ENCODE peak calls at places on chromosome 15, in eight cellular contexts. One of them, this sample, is unnamed.

GRCh38 chr15:75904241-75904631 is 558 bp downstream of the FBXO22 start:
- DNase-seq in left lung: peak
- DNase-seq in AG10803: peak
- DNase-seq in fibroblast of pulmonary artery: peak
- DNase-seq in left ventricle myocardium inferior: no peak
- DNase-seq in keratinocyte: no peak
- DNase-seq in coronary artery: no peak
- DNase-seq in heart right ventricle: peak
- DNase-seq in this sample: peak

GRCh38 chr15:52336530-52336929 is 40.9 kb upstream of the MYO5C start:
- DNase-seq in left lung: no peak
- DNase-seq in AG10803: no peak
- DNase-seq in fibroblast of pulmonary artery: no peak
- DNase-seq in left ventricle myocardium inferior: no peak
- DNase-seq in keratinocyte: no peak
- DNase-seq in coronary artery: no peak
- DNase-seq in heart right ventricle: no peak
- DNase-seq in this sample: no peak

GRCh38 chr15:90086868-90087268 is 15.4 kb downstream of the IDH2 start:
- DNase-seq in left lung: no peak
- DNase-seq in AG10803: peak
- DNase-seq in fibroblast of pulmonary artery: peak
- DNase-seq in left ventricle myocardium inferior: no peak
- DNase-seq in keratinocyte: no peak
- DNase-seq in coronary artery: no peak
- DNase-seq in heart right ventricle: no peak
- DNase-seq in this sample: no peak

GRCh38 chr15:57589276-57590073 is 2.2 kb upstream of the MYZAP start:
- DNase-seq in left lung: no peak
- DNase-seq in AG10803: no peak
- DNase-seq in fibroblast of pulmonary artery: no peak
- DNase-seq in left ventricle myocardium inferior: no peak
- DNase-seq in keratinocyte: no peak
- DNase-seq in coronary artery: no peak
- DNase-seq in heart right ventricle: no peak
- DNase-seq in this sample: no peak

GRCh38 chr15:47409601-47410000 is 307.7 kb upstream of the SEMA6D start:
- DNase-seq in left lung: no peak
- DNase-seq in AG10803: peak
- DNase-seq in fibroblast of pulmonary artery: peak
- DNase-seq in left ventricle myocardium inferior: no peak
- DNase-seq in keratinocyte: no peak
- DNase-seq in coronary artery: no peak
- DNase-seq in heart right ventricle: no peak
- DNase-seq in this sample: no peak

GRCh38 chr15:50774450-50774849 is 8.9 kb upstream of the SPPL2A start:
- DNase-seq in left lung: no peak
- DNase-seq in AG10803: no peak
- DNase-seq in fibroblast of pulmonary artery: no peak
- DNase-seq in left ventricle myocardium inferior: no peak
- DNase-seq in keratinocyte: no peak
- DNase-seq in coronary artery: no peak
- DNase-seq in heart right ventricle: no peak
- DNase-seq in this sample: no peak

GRCh38 chr15:101269479-101270223 is 7.6 kb downstream of the SELENOS start:
- DNase-seq in left lung: no peak
- DNase-seq in AG10803: no peak
- DNase-seq in fibroblast of pulmonary artery: peak
- DNase-seq in left ventricle myocardium inferior: no peak
- DNase-seq in keratinocyte: no peak
- DNase-seq in coronary artery: no peak
- DNase-seq in heart right ventricle: peak
- DNase-seq in this sample: no peak

GRCh38 chr15:23397779-23398178 is 43.2 kb downstream of the GOLGA8S start:
- DNase-seq in left lung: no peak
- DNase-seq in AG10803: no peak
- DNase-seq in fibroblast of pulmonary artery: no peak
- DNase-seq in left ventricle myocardium inferior: peak
- DNase-seq in keratinocyte: no peak
- DNase-seq in coronary artery: no peak
- DNase-seq in heart right ventricle: peak
- DNase-seq in this sample: no peak

GRCh38 chr15:63381301-63382192 is at the start of gene CA12:
- DNase-seq in left lung: no peak
- DNase-seq in AG10803: no peak
- DNase-seq in fibroblast of pulmonary artery: peak
- DNase-seq in left ventricle myocardium inferior: peak
- DNase-seq in keratinocyte: no peak
- DNase-seq in coronary artery: no peak
- DNase-seq in heart right ventricle: peak
- DNase-seq in this sample: peak

GRCh38 chr15:62957130-62957529 is 85.4 kb upstream of the TPM1 start:
- DNase-seq in left lung: no peak
- DNase-seq in AG10803: peak
- DNase-seq in fibroblast of pulmonary artery: peak
- DNase-seq in left ventricle myocardium inferior: no peak
- DNase-seq in keratinocyte: no peak
- DNase-seq in coronary artery: no peak
- DNase-seq in heart right ventricle: no peak
- DNase-seq in this sample: no peak

GRCh38 chr15:63466378-63467192 is 37.8 kb upstream of the USP3 start:
- DNase-seq in left lung: no peak
- DNase-seq in AG10803: peak
- DNase-seq in fibroblast of pulmonary artery: peak
- DNase-seq in left ventricle myocardium inferior: no peak
- DNase-seq in keratinocyte: no peak
- DNase-seq in coronary artery: no peak
- DNase-seq in heart right ventricle: peak
- DNase-seq in this sample: peak

GRCh38 chr15:41904487-41905359 is 10.9 kb upstream of the SPTBN5 start:
- DNase-seq in left lung: no peak
- DNase-seq in AG10803: peak
- DNase-seq in fibroblast of pulmonary artery: peak
- DNase-seq in left ventricle myocardium inferior: peak
- DNase-seq in keratinocyte: no peak
- DNase-seq in coronary artery: no peak
- DNase-seq in heart right ventricle: peak
- DNase-seq in this sample: peak

GRCh38 chr15:94576889-94577533 is 345.6 kb downstream of the MCTP2 start:
- DNase-seq in left lung: no peak
- DNase-seq in AG10803: peak
- DNase-seq in fibroblast of pulmonary artery: peak
- DNase-seq in left ventricle myocardium inferior: no peak
- DNase-seq in keratinocyte: no peak
- DNase-seq in coronary artery: no peak
- DNase-seq in heart right ventricle: peak
- DNase-seq in this sample: peak

GRCh38 chr15:66706840-66707239 is 4.8 kb downstream of the SMAD6 start:
- DNase-seq in left lung: no peak
- DNase-seq in AG10803: no peak
- DNase-seq in fibroblast of pulmonary artery: no peak
- DNase-seq in left ventricle myocardium inferior: no peak
- DNase-seq in keratinocyte: no peak
- DNase-seq in coronary artery: no peak
- DNase-seq in heart right ventricle: no peak
- DNase-seq in this sample: no peak
- H3K4me3 ChIP-seq in left lung: peak
- H3K4me3 ChIP-seq in AG10803: peak
- H3K4me3 ChIP-seq in fibroblast of pulmonary artery: peak
- H3K4me3 ChIP-seq in left ventricle myocardium inferior: peak
- H3K4me3 ChIP-seq in keratinocyte: no peak
- H3K4me3 ChIP-seq in coronary artery: peak
- H3K4me3 ChIP-seq in heart right ventricle: peak
- H3K4me3 ChIP-seq in this sample: peak

GRCh38 chr15:69749797-69750196 is 297.2 kb downstream of the RPLP1 start:
- DNase-seq in left lung: no peak
- DNase-seq in AG10803: no peak
- DNase-seq in fibroblast of pulmonary artery: peak
- DNase-seq in left ventricle myocardium inferior: no peak
- DNase-seq in keratinocyte: no peak
- DNase-seq in coronary artery: no peak
- DNase-seq in heart right ventricle: no peak
- DNase-seq in this sample: no peak
- TF ChIP-seq CTCF in left lung: no peak
- TF ChIP-seq CTCF in AG10803: peak
- TF ChIP-seq CTCF in fibroblast of pulmonary artery: peak
- TF ChIP-seq CTCF in left ventricle myocardium inferior: peak
- TF ChIP-seq CTCF in keratinocyte: peak
- TF ChIP-seq CTCF in coronary artery: no peak
- TF ChIP-seq CTCF in heart right ventricle: peak
- TF ChIP-seq CTCF in this sample: peak

DNA sequence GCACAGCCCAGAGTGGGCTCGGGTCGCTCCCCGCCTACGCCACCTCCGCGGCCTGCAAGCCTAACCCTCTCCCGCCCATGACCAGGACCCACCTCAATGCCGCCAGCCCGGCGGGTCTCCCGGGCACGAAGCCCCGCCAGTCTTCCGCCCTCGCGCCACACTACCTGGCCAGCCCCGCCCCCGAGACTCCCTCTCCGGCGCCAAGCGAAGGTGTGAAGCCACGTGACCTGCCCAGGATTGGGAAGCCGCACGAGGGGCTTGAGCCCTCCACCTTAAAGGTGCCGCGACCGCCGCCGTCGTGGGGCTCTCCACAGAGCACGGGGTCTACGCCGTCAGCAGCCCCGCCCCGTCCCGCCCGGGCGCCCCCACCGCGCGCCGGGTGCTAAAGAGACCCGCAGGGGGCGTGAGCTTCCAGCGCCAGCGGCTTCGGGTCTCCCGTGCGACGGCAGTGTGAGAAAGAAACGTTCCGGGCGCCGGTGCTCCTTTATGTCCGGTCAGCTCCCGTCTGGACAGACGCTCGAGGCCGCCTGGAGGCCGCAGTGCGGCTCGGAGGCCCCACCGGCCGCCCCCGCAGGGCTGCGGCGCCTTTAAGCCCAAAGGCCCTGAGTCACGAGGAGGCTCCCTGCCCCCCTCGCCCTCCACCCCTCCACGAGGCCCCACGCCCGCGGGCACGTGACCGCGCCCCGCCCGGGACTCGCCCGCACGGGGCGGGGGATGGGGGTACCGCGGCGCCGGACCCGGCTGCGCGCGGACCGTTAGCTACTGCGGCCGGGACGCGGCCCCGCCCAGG is at the start of gene CPEB1:
- DNase-seq in left lung: no peak
- DNase-seq in AG10803: peak
- DNase-seq in fibroblast of pulmonary artery: peak
- DNase-seq in left ventricle myocardium inferior: peak
- DNase-seq in keratinocyte: no peak
- DNase-seq in coronary artery: no peak
- DNase-seq in heart right ventricle: peak
- DNase-seq in this sample: peak
- H3K4me3 ChIP-seq in left lung: peak
- H3K4me3 ChIP-seq in AG10803: peak
- H3K4me3 ChIP-seq in fibroblast of pulmonary artery: peak
- H3K4me3 ChIP-seq in left ventricle myocardium inferior: peak
- H3K4me3 ChIP-seq in keratinocyte: peak
- H3K4me3 ChIP-seq in coronary artery: peak
- H3K4me3 ChIP-seq in heart right ventricle: peak
- H3K4me3 ChIP-seq in this sample: peak

DNA sequence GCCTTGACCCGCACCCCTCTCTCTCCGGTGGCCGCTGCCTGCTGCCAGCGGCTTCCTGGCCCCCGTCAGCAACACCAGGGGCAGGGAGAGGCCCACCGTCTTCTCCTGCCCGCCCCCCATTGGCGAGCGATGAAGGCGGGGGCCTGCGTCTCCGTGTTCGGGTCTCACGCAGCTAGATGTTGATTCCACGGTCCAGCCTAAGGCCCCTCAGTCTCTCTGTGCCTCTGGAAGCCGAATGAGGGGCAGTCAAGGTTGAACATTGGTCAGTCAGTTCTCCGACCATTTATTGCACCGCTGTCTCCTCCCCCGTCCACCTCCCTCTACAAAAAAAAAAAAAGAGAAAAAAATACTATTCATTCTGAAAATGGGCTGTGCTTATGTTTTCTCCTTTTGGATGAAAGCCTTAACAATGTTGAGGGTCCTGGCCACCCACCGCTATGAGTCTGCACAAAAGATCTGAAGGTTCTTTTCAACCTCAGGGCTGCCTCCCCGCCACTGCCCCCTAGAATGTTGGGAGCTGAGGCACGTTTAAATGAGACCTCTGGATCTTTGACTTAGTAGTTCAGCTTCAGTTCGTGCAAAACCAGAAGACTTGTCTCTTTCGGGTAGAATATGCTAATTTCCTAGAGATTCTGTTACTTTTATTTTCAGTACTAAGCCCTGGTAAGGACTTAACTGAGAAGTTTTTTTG is 724 bp downstream of the IREB2 start:
- DNase-seq in left lung: no peak
- DNase-seq in AG10803: peak
- DNase-seq in fibroblast of pulmonary artery: peak
- DNase-seq in left ventricle myocardium inferior: no peak
- DNase-seq in keratinocyte: no peak
- DNase-seq in coronary artery: peak
- DNase-seq in heart right ventricle: peak
- DNase-seq in this sample: peak
- TF ChIP-seq CTCF in left lung: no peak
- TF ChIP-seq CTCF in AG10803: peak
- TF ChIP-seq CTCF in fibroblast of pulmonary artery: peak
- TF ChIP-seq CTCF in left ventricle myocardium inferior: no peak
- TF ChIP-seq CTCF in keratinocyte: peak
- TF ChIP-seq CTCF in coronary artery: no peak
- TF ChIP-seq CTCF in heart right ventricle: peak
- TF ChIP-seq CTCF in this sample: peak

GRCh38 chr15:96361309-96362000 is 31.0 kb downstream of the NR2F2 start:
- DNase-seq in left lung: no peak
- DNase-seq in AG10803: no peak
- DNase-seq in fibroblast of pulmonary artery: no peak
- DNase-seq in left ventricle myocardium inferior: no peak
- DNase-seq in keratinocyte: no peak
- DNase-seq in coronary artery: no peak
- DNase-seq in heart right ventricle: no peak
- DNase-seq in this sample: no peak
- H3K4me3 ChIP-seq in left lung: no peak
- H3K4me3 ChIP-seq in AG10803: no peak
- H3K4me3 ChIP-seq in fibroblast of pulmonary artery: no peak
- H3K4me3 ChIP-seq in left ventricle myocardium inferior: peak
- H3K4me3 ChIP-seq in keratinocyte: no peak
- H3K4me3 ChIP-seq in coronary artery: peak
- H3K4me3 ChIP-seq in heart right ventricle: no peak
- H3K4me3 ChIP-seq in this sample: no peak